ENCODE peak calls at places on chromosome 7, in nine cellular contexts. One of them, this sample, is unnamed.

GRCh38 chr7:120033114-120033513 is 239.9 kb upstream of the KCND2 start:
- DNase-seq in OCI-LY7: no peak
- DNase-seq in psoas muscle: no peak
- DNase-seq in endodermal cell: no peak
- DNase-seq in Panc1: no peak
- DNase-seq in GM23248: no peak
- DNase-seq in left ventricle myocardium inferior: no peak
- DNase-seq in PC-9: no peak
- DNase-seq in A549: no peak
- DNase-seq in this sample: no peak

GRCh38 chr7:35248576-35249536 is 5.0 kb downstream of the TBX20 start:
- DNase-seq in Panc1: no peak
- DNase-seq in PC-9: peak; percentile 31
- DNase-seq in OCI-LY7: no peak
- DNase-seq in GM23248: no peak
- DNase-seq in endodermal cell: peak; percentile 83
- DNase-seq in psoas muscle: no peak
- DNase-seq in left ventricle myocardium inferior: no peak
- DNase-seq in A549: no peak
- DNase-seq in this sample: peak; percentile 63

GRCh38 chr7:144384071-144384470 is 19.4 kb downstream of the NOBOX start:
- DNase-seq in A549: peak; percentile 21
- DNase-seq in Panc1: no peak
- DNase-seq in OCI-LY7: no peak
- DNase-seq in endodermal cell: peak; percentile 45
- DNase-seq in GM23248: no peak
- DNase-seq in psoas muscle: no peak
- DNase-seq in PC-9: no peak
- DNase-seq in left ventricle myocardium inferior: no peak
- DNase-seq in this sample: no peak

GRCh38 chr7:92875719-92876118 is 39.3 kb upstream of the CDK6 start:
- DNase-seq in Panc1: no peak
- DNase-seq in GM23248: peak; percentile 23
- DNase-seq in endodermal cell: no peak
- DNase-seq in OCI-LY7: no peak
- DNase-seq in psoas muscle: no peak
- DNase-seq in PC-9: no peak
- DNase-seq in left ventricle myocardium inferior: no peak
- DNase-seq in A549: no peak
- DNase-seq in this sample: no peak

GRCh38 chr7:47811632-47812380 is 136.5 kb downstream of the PKD1L1 start:
- DNase-seq in endodermal cell: no peak
- DNase-seq in psoas muscle: no peak
- DNase-seq in left ventricle myocardium inferior: no peak
- DNase-seq in Panc1: no peak
- DNase-seq in A549: no peak
- DNase-seq in OCI-LY7: no peak
- DNase-seq in GM23248: no peak
- DNase-seq in PC-9: no peak
- DNase-seq in this sample: no peak

GRCh38 chr7:140062118-140062527 is 628 bp downstream of the PARP12 start:
- DNase-seq in GM23248: peak; percentile 38
- DNase-seq in A549: no peak
- DNase-seq in Panc1: no peak
- DNase-seq in psoas muscle: peak; percentile 39
- DNase-seq in endodermal cell: peak; percentile 74
- DNase-seq in left ventricle myocardium inferior: peak; percentile 23
- DNase-seq in OCI-LY7: no peak
- DNase-seq in PC-9: no peak
- DNase-seq in this sample: peak; percentile 73

GRCh38 chr7:82335927-82336326 is 107.7 kb downstream of the CACNA2D1 start:
- DNase-seq in Panc1: no peak
- DNase-seq in PC-9: no peak
- DNase-seq in A549: no peak
- DNase-seq in endodermal cell: no peak
- DNase-seq in psoas muscle: no peak
- DNase-seq in OCI-LY7: no peak
- DNase-seq in left ventricle myocardium inferior: no peak
- DNase-seq in GM23248: peak; percentile 23
- DNase-seq in this sample: no peak

GRCh38 chr7:56019501-56019900 is 31.7 kb downstream of the PSPH start:
- DNase-seq in PC-9: no peak
- DNase-seq in Panc1: no peak
- DNase-seq in endodermal cell: no peak
- DNase-seq in GM23248: no peak
- DNase-seq in left ventricle myocardium inferior: no peak
- DNase-seq in A549: no peak
- DNase-seq in OCI-LY7: no peak
- DNase-seq in psoas muscle: no peak
- DNase-seq in this sample: no peak

GRCh38 chr7:42947531-42947930 is 15.4 kb downstream of the MRPL32 start:
- DNase-seq in OCI-LY7: no peak
- DNase-seq in PC-9: no peak
- DNase-seq in left ventricle myocardium inferior: no peak
- DNase-seq in Panc1: no peak
- DNase-seq in psoas muscle: no peak
- DNase-seq in endodermal cell: no peak
- DNase-seq in GM23248: no peak
- DNase-seq in A549: no peak
- DNase-seq in this sample: no peak

GRCh38 chr7:114931656-114932011 is 9.7 kb downstream of the MDFIC start:
- DNase-seq in GM23248: no peak
- DNase-seq in PC-9: no peak
- DNase-seq in psoas muscle: no peak
- DNase-seq in A549: no peak
- DNase-seq in OCI-LY7: no peak
- DNase-seq in left ventricle myocardium inferior: no peak
- DNase-seq in Panc1: no peak
- DNase-seq in endodermal cell: no peak
- DNase-seq in this sample: no peak
- H3K4me3 ChIP-seq in GM23248: no peak overlapping the region
- H3K4me3 ChIP-seq in PC-9: no peak overlapping the region
- H3K4me3 ChIP-seq in psoas muscle: no peak overlapping the region
- H3K4me3 ChIP-seq in A549: no peak overlapping the region
- H3K4me3 ChIP-seq in OCI-LY7: no peak overlapping the region
- H3K4me3 ChIP-seq in left ventricle myocardium inferior: no peak overlapping the region
- H3K4me3 ChIP-seq in Panc1: no peak overlapping the region
- H3K4me3 ChIP-seq in endodermal cell: no peak overlapping the region
- H3K4me3 ChIP-seq in this sample: no peak overlapping the region

GRCh38 chr7:19709249-19709578 is 377 bp upstream of the POLR1F start:
- DNase-seq in PC-9: no peak
- DNase-seq in psoas muscle: no peak
- DNase-seq in OCI-LY7: no peak
- DNase-seq in endodermal cell: no peak
- DNase-seq in Panc1: no peak
- DNase-seq in A549: no peak
- DNase-seq in left ventricle myocardium inferior: no peak
- DNase-seq in GM23248: no peak
- DNase-seq in this sample: no peak
- H3K4me3 ChIP-seq in PC-9: peak overlapping the region; percentile 87
- H3K4me3 ChIP-seq in psoas muscle: peak overlapping the region; percentile 89
- H3K4me3 ChIP-seq in OCI-LY7: no peak overlapping the region
- H3K4me3 ChIP-seq in endodermal cell: no peak overlapping the region
- H3K4me3 ChIP-seq in Panc1: peak overlapping the region; percentile 98
- H3K4me3 ChIP-seq in A549: no peak overlapping the region
- H3K4me3 ChIP-seq in left ventricle myocardium inferior: peak overlapping the region; percentile 77
- H3K4me3 ChIP-seq in GM23248: no peak overlapping the region
- H3K4me3 ChIP-seq in this sample: peak overlapping the region; percentile 97

GRCh38 chr7:134741901-134742635 is 37.4 kb upstream of the CALD1 start:
- DNase-seq in endodermal cell: peak; percentile 90
- DNase-seq in OCI-LY7: no peak
- DNase-seq in left ventricle myocardium inferior: no peak
- DNase-seq in PC-9: no peak
- DNase-seq in A549: no peak
- DNase-seq in GM23248: peak; percentile 84
- DNase-seq in psoas muscle: peak; percentile 33
- DNase-seq in Panc1: no peak
- DNase-seq in this sample: no peak

GRCh38 chr7:134744569-134744968 is 34.9 kb upstream of the CALD1 start:
- DNase-seq in A549: no peak
- DNase-seq in Panc1: no peak
- DNase-seq in GM23248: no peak
- DNase-seq in psoas muscle: no peak
- DNase-seq in PC-9: no peak
- DNase-seq in OCI-LY7: no peak
- DNase-seq in endodermal cell: no peak
- DNase-seq in left ventricle myocardium inferior: no peak
- DNase-seq in this sample: no peak

GRCh38 chr7:134740364-134740763 is 39.1 kb upstream of the CALD1 start:
- DNase-seq in PC-9: no peak
- DNase-seq in endodermal cell: peak; percentile 11
- DNase-seq in GM23248: no peak
- DNase-seq in OCI-LY7: no peak
- DNase-seq in left ventricle myocardium inferior: no peak
- DNase-seq in psoas muscle: no peak
- DNase-seq in A549: no peak
- DNase-seq in Panc1: no peak
- DNase-seq in this sample: no peak

GRCh38 chr7:134739362-134739761 is 40.1 kb upstream of the CALD1 start:
- DNase-seq in psoas muscle: no peak
- DNase-seq in GM23248: no peak
- DNase-seq in A549: no peak
- DNase-seq in OCI-LY7: no peak
- DNase-seq in Panc1: no peak
- DNase-seq in endodermal cell: peak; percentile 3
- DNase-seq in PC-9: no peak
- DNase-seq in left ventricle myocardium inferior: no peak
- DNase-seq in this sample: no peak

GRCh38 chr7:134742688-134743350 is 36.6 kb upstream of the CALD1 start:
- DNase-seq in PC-9: no peak
- DNase-seq in GM23248: peak; percentile 94
- DNase-seq in endodermal cell: no peak
- DNase-seq in OCI-LY7: no peak
- DNase-seq in psoas muscle: peak; percentile 42
- DNase-seq in A549: no peak
- DNase-seq in left ventricle myocardium inferior: no peak
- DNase-seq in Panc1: no peak
- DNase-seq in this sample: peak; percentile 74
- H3K4me3 ChIP-seq in PC-9: no peak overlapping the region
- H3K4me3 ChIP-seq in GM23248: peak overlapping the region; percentile 47
- H3K4me3 ChIP-seq in endodermal cell: no peak overlapping the region
- H3K4me3 ChIP-seq in OCI-LY7: no peak overlapping the region
- H3K4me3 ChIP-seq in psoas muscle: no peak overlapping the region
- H3K4me3 ChIP-seq in A549: no peak overlapping the region
- H3K4me3 ChIP-seq in left ventricle myocardium inferior: no peak overlapping the region
- H3K4me3 ChIP-seq in Panc1: no peak overlapping the region
- H3K4me3 ChIP-seq in this sample: no peak overlapping the region

DNA sequence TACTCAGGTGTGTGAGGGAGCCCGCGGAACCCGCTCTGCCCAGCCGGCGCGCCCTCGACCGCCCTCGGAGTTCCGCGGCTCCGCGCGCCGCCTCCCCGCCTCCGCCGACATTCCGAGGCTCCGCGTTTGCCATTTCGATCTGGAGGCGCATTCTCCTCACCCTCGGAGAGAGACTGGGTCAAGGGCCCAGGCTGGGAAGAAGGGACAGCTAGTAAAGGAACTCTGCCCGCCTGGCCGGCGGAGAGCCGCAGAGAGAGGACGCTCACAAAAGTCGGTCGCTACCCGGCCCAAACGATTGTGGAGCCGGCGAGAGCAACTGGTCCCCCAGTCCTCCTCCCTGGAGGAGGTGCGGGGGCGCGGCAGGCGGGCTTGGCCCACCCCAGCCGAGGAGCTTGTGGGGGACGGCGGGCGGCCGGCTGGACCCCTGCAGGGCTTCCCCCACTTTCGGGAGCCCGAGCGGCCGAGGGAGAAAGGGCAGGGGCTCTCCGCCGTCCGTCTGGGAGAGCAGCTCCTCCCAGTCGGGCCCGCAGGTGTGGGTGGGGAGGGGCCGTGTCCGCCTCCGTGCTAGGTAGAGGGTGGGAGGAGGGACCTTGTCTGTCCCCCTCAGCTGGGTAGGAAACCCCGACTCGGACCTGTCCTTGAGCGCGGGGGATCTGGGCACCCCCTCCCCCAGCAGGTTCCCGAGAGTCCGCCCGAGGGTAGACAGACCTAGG is 74.3 kb upstream of the LEP start:
- DNase-seq in A549: no peak
- DNase-seq in GM23248: peak; percentile 60
- DNase-seq in Panc1: no peak
- DNase-seq in PC-9: peak; percentile 63
- DNase-seq in endodermal cell: peak; percentile 81
- DNase-seq in psoas muscle: no peak
- DNase-seq in left ventricle myocardium inferior: no peak
- DNase-seq in OCI-LY7: no peak
- DNase-seq in this sample: peak; percentile 53
- H3K4me3 ChIP-seq in A549: peak overlapping the region; percentile 50
- H3K4me3 ChIP-seq in GM23248: peak overlapping the region; percentile 66
- H3K4me3 ChIP-seq in Panc1: peak overlapping the region; percentile 43
- H3K4me3 ChIP-seq in PC-9: peak overlapping the region; percentile 78
- H3K4me3 ChIP-seq in endodermal cell: peak overlapping the region; percentile 71
- H3K4me3 ChIP-seq in psoas muscle: peak overlapping the region; percentile 65
- H3K4me3 ChIP-seq in left ventricle myocardium inferior: peak overlapping the region; percentile 63
- H3K4me3 ChIP-seq in OCI-LY7: no peak overlapping the region
- H3K4me3 ChIP-seq in this sample: peak overlapping the region; percentile 59

DNA sequence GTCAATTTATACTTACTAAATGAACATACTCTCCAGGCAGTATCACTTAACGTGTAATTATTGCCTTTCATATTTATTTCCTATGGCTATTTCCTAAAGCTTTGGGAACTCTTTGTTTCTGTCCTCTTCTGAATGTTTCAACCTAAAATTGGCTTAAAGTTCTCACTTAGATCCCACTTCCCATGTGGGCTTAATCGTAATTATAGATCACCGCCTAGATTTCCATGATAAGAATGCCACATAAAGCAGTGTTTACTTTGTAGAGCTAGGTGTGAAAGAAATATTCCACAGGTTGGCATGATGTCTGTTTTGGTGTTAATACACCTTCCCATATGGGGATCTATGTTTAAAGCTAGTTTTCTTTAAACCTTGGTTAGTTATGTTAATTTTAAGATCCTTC is 1.5 kb downstream of the HDAC9 start:
- DNase-seq in PC-9: no peak
- DNase-seq in GM23248: no peak
- DNase-seq in psoas muscle: no peak
- DNase-seq in endodermal cell: no peak
- DNase-seq in left ventricle myocardium inferior: no peak
- DNase-seq in OCI-LY7: no peak
- DNase-seq in Panc1: no peak
- DNase-seq in A549: no peak
- DNase-seq in this sample: no peak
- H3K4me3 ChIP-seq in PC-9: no peak overlapping the region
- H3K4me3 ChIP-seq in GM23248: no peak overlapping the region
- H3K4me3 ChIP-seq in psoas muscle: peak overlapping the region; percentile 69
- H3K4me3 ChIP-seq in endodermal cell: no peak overlapping the region
- H3K4me3 ChIP-seq in left ventricle myocardium inferior: peak overlapping the region; percentile 68
- H3K4me3 ChIP-seq in OCI-LY7: peak overlapping the region; percentile 85
- H3K4me3 ChIP-seq in Panc1: peak overlapping the region; percentile 44
- H3K4me3 ChIP-seq in A549: no peak overlapping the region
- H3K4me3 ChIP-seq in this sample: peak overlapping the region; percentile 80

This sample was measured in right cardiac atrium.